ENCODE peak calls at places on chromosome 2, in four cellular contexts. Y is GM12878, F is K562, Z is HepG2. Q is an unnamed sample.
A peak's percentile ranks its signal among the peaks of the same experiment; 100 is the strongest.

GRCh38 chr2:84850471-84850870 is 30.4 kb downstream of the TRABD2A start:
- DNase-seq in Y (no peak), Z (no peak), F (no peak), Q (no peak)

GRCh38 chr2:134676960-134677359 is 41.8 kb downstream of the TMEM163 start:
- DNase-seq in Y (no peak), Z (no peak), F (no peak), Q (no peak)

GRCh38 chr2:63340443-63340842 is 247.8 kb downstream of the WDPCP start:
- DNase-seq in F (no peak), Z (no peak), Y (no peak), Q (no peak)

GRCh38 chr2:207845202-207845864 is 75.6 kb upstream of the FZD5 start:
- DNase-seq in Z (peak; percentile 94), F (no peak), Y (no peak), Q (no peak)

GRCh38 chr2:224111576-224111975 is 72.5 kb upstream of the SERPINE2 start:
- DNase-seq in Y (no peak), Z (no peak), F (no peak), Q (no peak)

GRCh38 chr2:19362652-19363473 is 4.4 kb upstream of the OSR1 start:
- DNase-seq in Y (no peak), F (peak; percentile 72), Z (peak; percentile 79), Q (peak; percentile 71)

GRCh38 chr2:165675551-165675968 is 118.5 kb downstream of the GALNT3 start:
- DNase-seq in Y (no peak), Z (no peak), F (no peak), Q (no peak)

GRCh38 chr2:30641765-30642341 is 165.4 kb downstream of the CAPN13 start:
- DNase-seq in Y (no peak), Z (no peak), F (no peak), Q (no peak)

GRCh38 chr2:162072976-162073775 is 839 bp downstream of the DPP4 start:
- DNase-seq in Z (no peak), F (no peak), Y (no peak), Q (peak; percentile 17)

GRCh38 chr2:61758159-61758558 is 95.7 kb downstream of the FAM161A start:
- DNase-seq in Y (no peak), Z (no peak), F (no peak), Q (no peak)

GRCh38 chr2:29766191-29766590 is 155.2 kb downstream of the ALK start:
- DNase-seq in Y (no peak), F (no peak), Z (no peak), Q (no peak)

GRCh38 chr2:44362207-44363015 is 664 bp downstream of the CAMKMT start:
- DNase-seq in F (peak; percentile 11), Y (peak; percentile 33), Z (peak; percentile 18), Q (peak; percentile 24)

GRCh38 chr2:52112141-52112540 is 1080.2 kb upstream of the NRXN1 start:
- DNase-seq in Y (no peak), F (no peak), Z (no peak), Q (no peak)

GRCh38 chr2:100704156-100704555 is 115.8 kb upstream of the NPAS2 start:
- DNase-seq in Z (no peak), Y (no peak), F (no peak), Q (no peak)

GRCh38 chr2:158926478-158926948 is 41.9 kb upstream of the TANC1 start:
- DNase-seq in Y (no peak), Z (peak; percentile 30), F (no peak), Q (no peak)

GRCh38 chr2:44342854-44343253 is 18.4 kb downstream of the PREPL start:
- DNase-seq in Z (peak; percentile 51), Y (no peak), F (no peak), Q (no peak)

GRCh38 chr2:107334311-107334710 is 448.3 kb upstream of the ST6GAL2 start:
- DNase-seq in Y (no peak), F (no peak), Z (no peak), Q (no peak)

GRCh38 chr2:227134591-227134990 is 29.4 kb downstream of the COL4A4 start:
- DNase-seq in Z (no peak), Y (no peak), F (no peak), Q (no peak)

GRCh38 chr2:225748606-225749005 is 349.1 kb downstream of the NYAP2 start:
- DNase-seq in F (no peak), Z (no peak), Y (no peak), Q (no peak)

GRCh38 chr2:46296216-46296839 is 879 bp upstream of the EPAS1 start:
- DNase-seq in Z (no peak), F (no peak), Y (no peak), Q (peak; percentile 48)

GRCh38 chr2:175009917-175010621 is 4.9 kb upstream of the CHN1 start:
- DNase-seq in F (no peak), Y (no peak), Z (no peak), Q (no peak)

GRCh38 chr2:236055471-236055870 is 112.7 kb downstream of the GBX2 start:
- DNase-seq in Y (no peak), F (no peak), Z (no peak), Q (no peak)

GRCh38 chr2:134406716-134407115 is 152.8 kb downstream of the MGAT5 start:
- DNase-seq in F (no peak), Y (no peak), Z (no peak), Q (no peak)

GRCh38 chr2:75287624-75288313 is 88.4 kb upstream of the TACR1 start:
- DNase-seq in Y (no peak), F (no peak), Z (no peak), Q (no peak)

GRCh38 chr2:43707255-43707654 is 31.0 kb upstream of the C1GALT1C1L start:
- DNase-seq in Y (no peak), F (peak; percentile 25), Z (no peak), Q (no peak)

GRCh38 chr2:237323656-237324055 is 90.3 kb downstream of the COL6A3 start:
- DNase-seq in F (no peak), Z (no peak), Y (no peak), Q (no peak)

GRCh38 chr2:27370816-27371620 is 602 bp downstream of the SNX17 start:
- DNase-seq in Y (peak; percentile 32), F (peak; percentile 73), Z (no peak), Q (no peak)

GRCh38 chr2:113973856-113974255 is 84.0 kb downstream of the ACTR3 start:
- DNase-seq in F (no peak), Y (no peak), Z (no peak), Q (no peak)

GRCh38 chr2:72144746-72145657 is 2.7 kb downstream of the CYP26B1 start:
- DNase-seq in Z (peak; percentile 24), Y (no peak), F (no peak), Q (peak; percentile 85)
- TF ChIP-seq CBFB in Z (no peak), Y (no peak), F (no peak), Q (no peak)

DNA sequence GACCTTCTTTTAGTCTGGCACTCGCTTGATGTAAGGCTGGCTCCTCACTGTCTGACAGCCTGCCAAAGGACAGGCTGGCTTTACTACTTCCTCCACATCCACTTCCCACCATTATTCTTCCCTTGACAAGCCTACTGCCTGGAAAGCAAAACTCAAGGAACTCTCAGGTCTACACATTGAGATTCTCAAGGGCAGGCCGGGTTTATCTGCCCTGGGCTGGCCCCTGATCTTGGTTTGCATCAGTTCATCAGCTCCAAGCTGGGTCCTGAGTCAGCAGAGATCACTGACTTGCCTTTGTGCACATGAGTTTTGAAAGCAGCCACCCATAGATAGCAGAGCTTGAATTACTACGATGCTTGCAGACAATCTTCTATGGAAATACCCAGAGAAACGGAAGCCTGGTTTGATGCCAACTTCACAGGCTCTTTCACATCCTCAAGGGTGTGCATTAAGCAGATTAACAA is 53.9 kb downstream of the KCTD18 start:
- DNase-seq in F (no peak), Z (no peak), Y (peak; percentile 81), Q (no peak)
- TF ChIP-seq ATF2 in F (no peak), Z (no peak), Y (no peak), Q (no peak)

DNA sequence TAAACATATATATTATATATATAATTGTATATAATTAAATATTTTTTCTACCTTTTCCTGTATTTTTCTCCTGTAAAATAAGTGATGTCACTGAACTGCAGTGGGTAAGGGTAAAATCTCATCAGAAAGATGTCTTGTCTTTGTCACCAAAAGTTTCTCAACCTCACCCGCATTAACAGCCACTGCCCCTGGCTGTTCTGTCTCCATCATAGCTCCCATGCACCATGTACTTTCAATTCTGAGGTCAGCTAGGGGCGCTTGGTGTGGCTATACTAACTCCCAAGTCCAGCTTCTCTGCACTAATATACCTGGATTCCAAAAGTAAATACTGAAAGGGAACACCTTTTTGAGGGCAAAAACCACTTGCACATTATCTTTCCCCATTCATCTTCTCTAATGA is 46.6 kb downstream of the MAP2 start:
- DNase-seq in Z (no peak), F (no peak), Y (no peak), Q (no peak)
- TF ChIP-seq CBFB in Z (no peak), F (no peak), Y (no peak), Q (no peak)

DNA sequence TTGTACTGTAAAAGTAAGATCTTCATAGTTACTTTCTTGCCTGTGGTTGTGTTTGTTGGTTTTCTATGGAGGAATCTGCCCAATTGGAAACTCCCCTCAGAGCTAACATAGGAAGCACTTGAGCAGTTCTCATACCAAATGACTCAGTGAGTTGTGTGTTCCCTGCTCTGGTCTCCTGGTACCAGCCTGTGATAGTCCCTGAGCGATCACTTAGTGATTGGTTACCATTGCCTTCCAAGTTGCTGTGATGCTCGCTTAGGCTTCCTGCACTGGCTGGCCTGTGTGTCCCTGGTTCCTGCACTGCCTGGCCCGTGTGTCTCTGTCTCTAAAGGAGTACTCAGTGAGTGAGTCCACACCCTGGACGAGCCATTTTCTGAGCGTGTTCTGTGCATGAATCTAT is 133.0 kb downstream of the MAP4K4 start:
- DNase-seq in Y (no peak), Z (no peak), F (no peak), Q (no peak)
- TF ChIP-seq ATF2 in Y (no peak), Z (no peak), F (no peak), Q (no peak)

GRCh38 chr2:11618708-11619062 is 51.3 kb downstream of the NTSR2 start:
- DNase-seq in Y (no peak), F (no peak), Z (no peak), Q (no peak)
- TF ChIP-seq CBFB in Y (no peak), F (no peak), Z (no peak), Q (no peak)

DNA sequence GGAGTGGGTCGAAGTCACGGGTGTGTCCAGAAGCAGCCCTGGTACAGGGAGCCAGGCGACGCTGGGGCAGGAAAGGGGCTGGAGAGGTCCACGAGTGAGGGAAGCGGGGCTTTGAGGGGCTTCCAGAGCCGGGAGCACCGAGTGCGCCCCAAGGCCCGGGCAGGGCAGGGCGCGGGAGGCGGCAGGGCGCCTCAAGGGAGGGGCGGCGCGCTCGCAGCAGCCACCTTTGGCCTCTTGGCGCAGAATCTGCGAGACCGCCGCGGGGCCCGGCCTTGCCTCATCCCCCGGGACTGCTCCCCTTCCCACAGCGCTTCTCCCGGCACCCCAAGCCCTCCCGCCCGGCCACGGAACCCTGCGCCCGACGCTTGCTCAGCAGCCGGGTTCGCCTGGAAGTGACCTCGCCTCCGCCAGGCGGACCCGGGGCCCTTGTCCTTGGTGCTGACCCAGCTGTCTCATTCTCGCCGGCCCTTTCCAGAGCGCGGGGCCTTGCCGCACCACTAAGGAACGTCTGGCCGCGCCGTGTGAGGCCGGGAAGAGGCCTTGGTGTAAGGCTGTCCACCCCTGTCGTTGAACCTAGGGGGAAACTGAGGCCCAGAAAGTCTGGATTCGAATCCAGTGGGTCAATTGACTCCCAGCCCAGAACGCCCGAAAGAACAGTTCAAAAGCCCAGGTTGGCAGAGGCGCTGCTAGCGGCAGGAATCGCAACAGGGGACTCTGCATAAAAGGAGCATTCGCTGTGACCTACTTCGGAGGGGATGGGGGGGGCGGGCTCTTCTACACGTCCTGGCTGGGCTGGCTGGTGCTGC is 584 bp upstream of the DNER start:
- DNase-seq in Z (peak; percentile 26), Y (no peak), F (peak; percentile 34), Q (peak; percentile 87)
- TF ChIP-seq ATF2 in Z (no peak), Y (no peak), F (no peak), Q (no peak)

GRCh38 chr2:198238429-198238828 is 434.0 kb downstream of the PLCL1 start:
- DNase-seq in Z (no peak), Y (no peak), F (no peak), Q (no peak)
- TF ChIP-seq CBFB in Z (no peak), Y (no peak), F (no peak), Q (no peak)